ENCODE peak calls at places on chromosomes 12 and 14, in eight cellular contexts. N, H, Q, U, L, T, O and W are unnamed samples.

GRCh38 chr12:71312767-71313375 is 126.7 kb upstream of the LGR5 start:
- DNase-seq in L (no peak), N (no peak), H (no peak), Q (no peak), U (no peak), T (no peak), O (peak; percentile 16), W (no peak)

GRCh38 chr14:101018561-101019290 is 115.2 kb upstream of the RTL1 start:
- DNase-seq in H (no peak), L (no peak), N (peak; percentile 1), O (no peak), T (no peak), U (peak; percentile 10), Q (no peak), W (no peak)

GRCh38 chr12:68259318-68259940 is 6.0 kb upstream of the IL22 start:
- DNase-seq in H (no peak), O (no peak), T (no peak), U (no peak), N (no peak), Q (no peak), L (no peak), W (no peak)

GRCh38 chr14:75282166-75282547 is 3.5 kb downstream of the FOS start:
- DNase-seq in T (peak; percentile 76), Q (no peak), L (no peak), H (no peak), N (no peak), O (peak; percentile 58), U (no peak), W (no peak)

GRCh38 chr14:35534884-35535793 is 1.2 kb downstream of the INSM2 start:
- DNase-seq in O (peak; percentile 87), H (peak; percentile 48), Q (peak; percentile 39), L (peak; percentile 58), T (peak; percentile 79), U (peak; percentile 85), N (peak; percentile 66), W (peak; percentile 70)

GRCh38 chr12:53844989-53845836 is 93.4 kb upstream of the HOXC13 start:
- DNase-seq in U (peak; percentile 45), N (no peak), Q (no peak), H (no peak), L (no peak), T (no peak), O (no peak), W (no peak)

GRCh38 chr12:45648070-45648469 is 81.4 kb upstream of the ARID2 start:
- DNase-seq in O (peak; percentile 15), T (no peak), H (peak; percentile 39), Q (no peak), L (no peak), U (no peak), N (peak; percentile 59), W (no peak)

GRCh38 chr12:104276192-104277131 is 27.1 kb upstream of the EID3 start:
- DNase-seq in N (no peak), T (peak; percentile 44), H (peak; percentile 36), U (no peak), O (no peak), Q (no peak), L (no peak), W (no peak)

GRCh38 chr12:128813392-128813791 is 10.4 kb downstream of the SLC15A4 start:
- DNase-seq in N (no peak), T (no peak), Q (no peak), O (no peak), U (no peak), H (no peak), L (no peak), W (no peak)

GRCh38 chr12:16323010-16323409 is 24.4 kb upstream of the MGST1 start:
- DNase-seq in Q (no peak), N (no peak), O (no peak), U (no peak), H (no peak), L (no peak), T (no peak), W (no peak)

GRCh38 chr14:26163761-26164160 is 434.1 kb downstream of the NOVA1 start:
- DNase-seq in Q (no peak), U (peak; percentile 52), H (no peak), N (no peak), L (no peak), T (no peak), O (peak; percentile 55), W (no peak)

GRCh38 chr14:100474176-100474575 is 113.0 kb downstream of the BEGAIN start:
- DNase-seq in N (no peak), U (no peak), Q (no peak), O (no peak), L (no peak), H (no peak), T (no peak), W (no peak)

GRCh38 chr14:31942216-31942841 is 134.8 kb upstream of the ARHGAP5 start:
- DNase-seq in L (no peak), T (no peak), Q (no peak), O (no peak), H (no peak), N (no peak), U (no peak), W (no peak)

GRCh38 chr12:27284021-27284420 is 39.9 kb downstream of the STK38L start:
- DNase-seq in L (no peak), T (no peak), O (no peak), H (no peak), U (no peak), Q (no peak), N (no peak), W (no peak)

GRCh38 chr12:52245962-52246577 is 13.0 kb downstream of the KRT7 start:
- DNase-seq in O (no peak), U (no peak), Q (no peak), T (no peak), H (no peak), L (no peak), N (no peak), W (no peak)

GRCh38 chr14:52706286-52706685 is 714 bp upstream of the PSMC6 start:
- DNase-seq in N (no peak), O (peak; percentile 41), L (peak; percentile 35), H (no peak), T (peak; percentile 14), U (no peak), Q (no peak), W (no peak)

GRCh38 chr14:44658389-44658696 is 151.3 kb upstream of the FSCB start:
- DNase-seq in T (no peak), O (no peak), L (no peak), U (no peak), H (no peak), Q (no peak), N (no peak), W (no peak)

GRCh38 chr14:22200977-22201605 is 387.9 kb downstream of the DAD1 start:
- DNase-seq in L (no peak), N (no peak), H (peak; percentile 56), O (peak; percentile 67), Q (no peak), T (peak; percentile 33), U (no peak), W (no peak)

GRCh38 chr14:53325176-53325806 is 172.2 kb upstream of the DDHD1 start:
- DNase-seq in L (no peak), O (no peak), N (no peak), H (no peak), T (no peak), U (no peak), Q (no peak), W (no peak)

DNA sequence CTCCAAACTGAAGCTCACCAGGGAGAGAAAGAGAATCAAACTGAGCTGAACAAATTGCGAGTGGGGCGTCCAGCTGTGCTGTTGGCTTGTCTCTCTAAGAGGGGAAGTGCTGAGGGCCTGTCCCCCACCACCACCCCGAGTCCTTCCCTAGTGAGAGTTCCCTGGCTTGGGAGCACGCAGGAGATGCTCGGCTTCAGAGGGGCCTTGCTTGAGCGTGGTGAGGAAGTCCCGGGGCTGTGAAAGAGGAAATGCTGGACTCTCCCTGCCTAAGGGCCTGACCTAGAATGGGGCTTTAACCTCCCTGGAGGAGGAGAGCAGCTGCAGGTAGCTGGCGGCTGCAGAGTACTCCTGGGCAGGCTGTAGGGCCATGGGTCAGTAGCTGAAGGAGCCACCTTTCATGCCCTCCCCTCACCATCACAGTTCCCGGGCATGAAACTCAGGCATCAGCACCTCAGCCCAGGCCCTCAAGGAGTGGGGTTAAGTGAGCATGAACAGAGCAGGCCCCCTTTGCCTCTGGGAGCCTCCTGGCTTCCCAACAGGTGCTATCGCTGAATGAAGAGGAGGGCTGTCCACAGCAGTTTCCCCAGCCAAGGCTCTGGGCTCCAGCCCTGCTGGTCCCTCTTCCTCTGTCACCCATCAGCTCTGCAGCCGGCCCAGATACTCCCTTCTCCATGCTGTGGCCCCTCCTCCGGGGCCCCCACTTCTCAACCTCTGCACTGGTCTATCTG is 184.5 kb downstream of the ZFP36L1 start:
- DNase-seq in N (peak; percentile 67), T (peak; percentile 28), H (no peak), U (no peak), O (no peak), L (no peak), Q (peak; percentile 66), W (no peak)
- TF ChIP-seq CTCF in N (no peak), T (no peak), H (no peak), U (no peak), O (no peak), L (no peak), Q (no peak), W (no peak)

GRCh38 chr12:93060666-93061413 is 131.7 kb upstream of the EEA1 start:
- DNase-seq in N (peak; percentile 6), U (no peak), O (peak; percentile 67), H (no peak), T (no peak), Q (no peak), L (no peak), W (no peak)
- TF ChIP-seq CTCF in N (no peak), U (peak; percentile 40), O (peak; percentile 27), H (no peak), T (no peak), Q (no peak), L (no peak), W (no peak)

GRCh38 chr12:87021400-87021799 is 765.2 kb upstream of the MGAT4C start:
- DNase-seq in T (no peak), U (no peak), H (no peak), L (no peak), O (no peak), N (no peak), Q (no peak), W (no peak)
- TF ChIP-seq CTCF in T (no peak), U (no peak), H (no peak), L (no peak), O (no peak), N (no peak), Q (no peak), W (no peak)

GRCh38 chr14:95998656-95999055 is 40.5 kb upstream of the C14orf132 start:
- DNase-seq in O (no peak), Q (no peak), U (no peak), H (no peak), T (no peak), L (no peak), N (no peak), W (no peak)

GRCh38 chr14:96002511-96002884 is 36.7 kb upstream of the C14orf132 start:
- DNase-seq in U (no peak), L (no peak), N (no peak), H (no peak), T (no peak), O (no peak), Q (no peak), W (no peak)

DNA sequence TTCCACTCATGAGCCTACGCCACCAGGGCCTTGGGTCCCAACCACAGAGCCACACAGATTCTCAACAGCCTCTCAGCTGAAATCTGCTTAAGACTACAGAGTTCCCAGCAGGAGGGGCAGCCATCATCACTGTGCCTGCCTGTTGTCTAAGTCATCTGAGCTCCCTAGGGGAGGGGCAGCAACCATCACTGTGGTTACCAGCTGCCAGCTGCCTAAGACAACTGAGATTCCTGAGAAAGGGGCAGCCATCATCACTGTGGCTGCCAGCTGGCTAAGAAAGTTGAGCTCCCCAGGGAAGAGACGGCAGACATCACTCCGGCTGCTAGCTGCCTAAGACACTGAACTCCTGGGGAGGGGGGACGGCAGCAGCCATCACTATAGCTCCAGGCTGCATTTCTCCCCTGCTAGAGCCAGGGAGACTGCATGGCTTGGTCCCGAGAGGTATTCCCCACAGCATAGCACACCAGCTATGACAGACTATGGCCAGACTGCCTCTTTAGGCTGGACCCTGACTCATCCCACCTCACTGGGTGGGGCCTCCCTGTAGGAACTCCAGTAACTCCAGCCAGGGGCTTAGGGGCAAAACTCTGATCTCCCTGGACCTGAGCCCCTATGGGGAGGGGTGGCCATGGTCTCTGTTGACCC is 37.2 kb upstream of the C14orf132 start:
- DNase-seq in U (peak; percentile 34), N (no peak), Q (no peak), H (no peak), T (no peak), O (no peak), L (no peak), W (no peak)
- TF ChIP-seq CTCF in U (no peak), N (no peak), Q (no peak), H (no peak), T (no peak), O (no peak), L (no peak), W (no peak)